ENCODE peak calls at places on chromosomes 2 and 18, in nine cellular contexts. One of them, this sample, is unnamed.

GRCh38 chr2:1752751-1753150 is 8.4 kb upstream of the PXDN start:
- DNase-seq in HT-29: no peak
- DNase-seq in activated T-cell treated with anti-CD3 and anti-CD28 coated beads for 48 hours: no peak
- DNase-seq in GM12878: no peak
- DNase-seq in activated T-helper 9 cell treated with anti-CD3 and anti-CD28 coated beads, Interleukin-2, amount 50 U/mL, for 16 hours: no peak
- DNase-seq in fibroblast of lung: no peak
- DNase-seq in amniotic stem cell: no peak
- DNase-seq in ELF-1: no peak
- DNase-seq in endothelial cell of umbilical vein: no peak
- DNase-seq in this sample: no peak

GRCh38 chr2:158297606-158298005 is 158.9 kb downstream of the CCDC148 start:
- DNase-seq in endothelial cell of umbilical vein: no peak
- DNase-seq in ELF-1: no peak
- DNase-seq in HT-29: no peak
- DNase-seq in GM12878: no peak
- DNase-seq in activated T-helper 9 cell treated with anti-CD3 and anti-CD28 coated beads, Interleukin-2, amount 50 U/mL, for 16 hours: no peak
- DNase-seq in fibroblast of lung: peak
- DNase-seq in amniotic stem cell: no peak
- DNase-seq in activated T-cell treated with anti-CD3 and anti-CD28 coated beads for 48 hours: no peak
- DNase-seq in this sample: no peak

GRCh38 chr2:143034292-143035074 is 94.7 kb upstream of the ARHGAP15 start:
- DNase-seq in activated T-helper 9 cell treated with anti-CD3 and anti-CD28 coated beads, Interleukin-2, amount 50 U/mL, for 16 hours: peak
- DNase-seq in HT-29: peak
- DNase-seq in GM12878: peak
- DNase-seq in activated T-cell treated with anti-CD3 and anti-CD28 coated beads for 48 hours: peak
- DNase-seq in endothelial cell of umbilical vein: peak
- DNase-seq in ELF-1: peak
- DNase-seq in fibroblast of lung: peak
- DNase-seq in amniotic stem cell: peak
- DNase-seq in this sample: peak

GRCh38 chr18:72867721-72868665 is at the start of gene NETO1:
- DNase-seq in GM12878: no peak
- DNase-seq in activated T-helper 9 cell treated with anti-CD3 and anti-CD28 coated beads, Interleukin-2, amount 50 U/mL, for 16 hours: no peak
- DNase-seq in amniotic stem cell: no peak
- DNase-seq in ELF-1: peak
- DNase-seq in endothelial cell of umbilical vein: no peak
- DNase-seq in HT-29: no peak
- DNase-seq in fibroblast of lung: no peak
- DNase-seq in activated T-cell treated with anti-CD3 and anti-CD28 coated beads for 48 hours: no peak
- DNase-seq in this sample: peak

GRCh38 chr2:106575955-106576354 is 88.8 kb downstream of the CD8B2 start:
- DNase-seq in ELF-1: peak
- DNase-seq in GM12878: no peak
- DNase-seq in activated T-cell treated with anti-CD3 and anti-CD28 coated beads for 48 hours: no peak
- DNase-seq in amniotic stem cell: no peak
- DNase-seq in fibroblast of lung: peak
- DNase-seq in activated T-helper 9 cell treated with anti-CD3 and anti-CD28 coated beads, Interleukin-2, amount 50 U/mL, for 16 hours: no peak
- DNase-seq in HT-29: no peak
- DNase-seq in endothelial cell of umbilical vein: no peak
- DNase-seq in this sample: peak

GRCh38 chr2:227890495-227891079 is 19.2 kb downstream of the DAW1 start:
- DNase-seq in fibroblast of lung: peak
- DNase-seq in activated T-helper 9 cell treated with anti-CD3 and anti-CD28 coated beads, Interleukin-2, amount 50 U/mL, for 16 hours: no peak
- DNase-seq in activated T-cell treated with anti-CD3 and anti-CD28 coated beads for 48 hours: no peak
- DNase-seq in ELF-1: no peak
- DNase-seq in HT-29: peak
- DNase-seq in amniotic stem cell: peak
- DNase-seq in endothelial cell of umbilical vein: peak
- DNase-seq in GM12878: peak
- DNase-seq in this sample: peak

GRCh38 chr2:160408205-160408561 is 85.4 kb downstream of the RBMS1 start:
- DNase-seq in GM12878: no peak
- DNase-seq in amniotic stem cell: no peak
- DNase-seq in endothelial cell of umbilical vein: peak
- DNase-seq in fibroblast of lung: no peak
- DNase-seq in activated T-helper 9 cell treated with anti-CD3 and anti-CD28 coated beads, Interleukin-2, amount 50 U/mL, for 16 hours: no peak
- DNase-seq in HT-29: no peak
- DNase-seq in ELF-1: no peak
- DNase-seq in activated T-cell treated with anti-CD3 and anti-CD28 coated beads for 48 hours: no peak
- DNase-seq in this sample: no peak

GRCh38 chr2:172285010-172285621 is 142.3 kb upstream of the ITGA6 start:
- DNase-seq in fibroblast of lung: peak
- DNase-seq in amniotic stem cell: no peak
- DNase-seq in activated T-helper 9 cell treated with anti-CD3 and anti-CD28 coated beads, Interleukin-2, amount 50 U/mL, for 16 hours: no peak
- DNase-seq in GM12878: no peak
- DNase-seq in ELF-1: peak
- DNase-seq in endothelial cell of umbilical vein: peak
- DNase-seq in HT-29: no peak
- DNase-seq in activated T-cell treated with anti-CD3 and anti-CD28 coated beads for 48 hours: no peak
- DNase-seq in this sample: peak

GRCh38 chr2:53622141-53622540 is 145.5 kb upstream of the CHAC2 start:
- DNase-seq in GM12878: no peak
- DNase-seq in amniotic stem cell: no peak
- DNase-seq in activated T-cell treated with anti-CD3 and anti-CD28 coated beads for 48 hours: no peak
- DNase-seq in fibroblast of lung: no peak
- DNase-seq in HT-29: no peak
- DNase-seq in activated T-helper 9 cell treated with anti-CD3 and anti-CD28 coated beads, Interleukin-2, amount 50 U/mL, for 16 hours: no peak
- DNase-seq in endothelial cell of umbilical vein: no peak
- DNase-seq in ELF-1: no peak
- DNase-seq in this sample: no peak

GRCh38 chr18:48952287-48953095 is 1.7 kb upstream of the SMAD7 start:
- DNase-seq in activated T-helper 9 cell treated with anti-CD3 and anti-CD28 coated beads, Interleukin-2, amount 50 U/mL, for 16 hours: peak
- DNase-seq in HT-29: peak
- DNase-seq in activated T-cell treated with anti-CD3 and anti-CD28 coated beads for 48 hours: peak
- DNase-seq in endothelial cell of umbilical vein: peak
- DNase-seq in ELF-1: peak
- DNase-seq in fibroblast of lung: peak
- DNase-seq in GM12878: no peak
- DNase-seq in amniotic stem cell: peak
- DNase-seq in this sample: peak

GRCh38 chr18:58581265-58581664 is 47.6 kb downstream of the ALPK2 start:
- DNase-seq in GM12878: no peak
- DNase-seq in endothelial cell of umbilical vein: no peak
- DNase-seq in fibroblast of lung: peak
- DNase-seq in activated T-helper 9 cell treated with anti-CD3 and anti-CD28 coated beads, Interleukin-2, amount 50 U/mL, for 16 hours: no peak
- DNase-seq in HT-29: no peak
- DNase-seq in amniotic stem cell: peak
- DNase-seq in activated T-cell treated with anti-CD3 and anti-CD28 coated beads for 48 hours: no peak
- DNase-seq in ELF-1: peak
- DNase-seq in this sample: peak

GRCh38 chr18:50697509-50697908 is 122.3 kb downstream of the MRO start:
- DNase-seq in activated T-helper 9 cell treated with anti-CD3 and anti-CD28 coated beads, Interleukin-2, amount 50 U/mL, for 16 hours: no peak
- DNase-seq in fibroblast of lung: no peak
- DNase-seq in HT-29: no peak
- DNase-seq in GM12878: no peak
- DNase-seq in endothelial cell of umbilical vein: no peak
- DNase-seq in ELF-1: no peak
- DNase-seq in amniotic stem cell: no peak
- DNase-seq in activated T-cell treated with anti-CD3 and anti-CD28 coated beads for 48 hours: no peak
- DNase-seq in this sample: no peak

GRCh38 chr2:149080104-149080503 is 41.6 kb downstream of the LYPD6B start:
- DNase-seq in fibroblast of lung: no peak
- DNase-seq in endothelial cell of umbilical vein: no peak
- DNase-seq in HT-29: no peak
- DNase-seq in ELF-1: no peak
- DNase-seq in activated T-helper 9 cell treated with anti-CD3 and anti-CD28 coated beads, Interleukin-2, amount 50 U/mL, for 16 hours: no peak
- DNase-seq in amniotic stem cell: no peak
- DNase-seq in activated T-cell treated with anti-CD3 and anti-CD28 coated beads for 48 hours: no peak
- DNase-seq in GM12878: no peak
- DNase-seq in this sample: no peak

GRCh38 chr2:105518897-105519296 is 120.0 kb upstream of the FHL2 start:
- DNase-seq in activated T-cell treated with anti-CD3 and anti-CD28 coated beads for 48 hours: no peak
- DNase-seq in ELF-1: no peak
- DNase-seq in fibroblast of lung: peak
- DNase-seq in endothelial cell of umbilical vein: no peak
- DNase-seq in HT-29: peak
- DNase-seq in GM12878: no peak
- DNase-seq in activated T-helper 9 cell treated with anti-CD3 and anti-CD28 coated beads, Interleukin-2, amount 50 U/mL, for 16 hours: no peak
- DNase-seq in amniotic stem cell: no peak
- DNase-seq in this sample: no peak

GRCh38 chr2:46351388-46352141 is 54.4 kb downstream of the EPAS1 start:
- DNase-seq in GM12878: no peak
- DNase-seq in activated T-helper 9 cell treated with anti-CD3 and anti-CD28 coated beads, Interleukin-2, amount 50 U/mL, for 16 hours: peak
- DNase-seq in amniotic stem cell: no peak
- DNase-seq in HT-29: no peak
- DNase-seq in ELF-1: no peak
- DNase-seq in fibroblast of lung: no peak
- DNase-seq in endothelial cell of umbilical vein: peak
- DNase-seq in activated T-cell treated with anti-CD3 and anti-CD28 coated beads for 48 hours: peak
- DNase-seq in this sample: peak

GRCh38 chr2:37829202-37829601 is 95.9 kb upstream of the RMDN2 start:
- DNase-seq in endothelial cell of umbilical vein: peak
- DNase-seq in amniotic stem cell: peak
- DNase-seq in HT-29: no peak
- DNase-seq in activated T-helper 9 cell treated with anti-CD3 and anti-CD28 coated beads, Interleukin-2, amount 50 U/mL, for 16 hours: no peak
- DNase-seq in GM12878: no peak
- DNase-seq in ELF-1: no peak
- DNase-seq in fibroblast of lung: peak
- DNase-seq in activated T-cell treated with anti-CD3 and anti-CD28 coated beads for 48 hours: no peak
- DNase-seq in this sample: no peak

GRCh38 chr18:46040747-46041104 is 31.3 kb downstream of the PSTPIP2 start:
- DNase-seq in fibroblast of lung: no peak
- DNase-seq in endothelial cell of umbilical vein: no peak
- DNase-seq in activated T-helper 9 cell treated with anti-CD3 and anti-CD28 coated beads, Interleukin-2, amount 50 U/mL, for 16 hours: no peak
- DNase-seq in amniotic stem cell: no peak
- DNase-seq in activated T-cell treated with anti-CD3 and anti-CD28 coated beads for 48 hours: no peak
- DNase-seq in GM12878: no peak
- DNase-seq in HT-29: no peak
- DNase-seq in ELF-1: no peak
- DNase-seq in this sample: no peak

GRCh38 chr2:143182649-143183048 is 53.4 kb downstream of the ARHGAP15 start:
- DNase-seq in activated T-helper 9 cell treated with anti-CD3 and anti-CD28 coated beads, Interleukin-2, amount 50 U/mL, for 16 hours: no peak
- DNase-seq in amniotic stem cell: no peak
- DNase-seq in endothelial cell of umbilical vein: no peak
- DNase-seq in HT-29: no peak
- DNase-seq in ELF-1: no peak
- DNase-seq in fibroblast of lung: no peak
- DNase-seq in GM12878: no peak
- DNase-seq in activated T-cell treated with anti-CD3 and anti-CD28 coated beads for 48 hours: no peak
- DNase-seq in this sample: no peak

GRCh38 chr2:164757934-164758695 is 83.5 kb downstream of the COBLL1 start:
- DNase-seq in activated T-helper 9 cell treated with anti-CD3 and anti-CD28 coated beads, Interleukin-2, amount 50 U/mL, for 16 hours: no peak
- DNase-seq in amniotic stem cell: no peak
- DNase-seq in activated T-cell treated with anti-CD3 and anti-CD28 coated beads for 48 hours: no peak
- DNase-seq in HT-29: peak
- DNase-seq in endothelial cell of umbilical vein: no peak
- DNase-seq in ELF-1: no peak
- DNase-seq in fibroblast of lung: peak
- DNase-seq in GM12878: no peak
- DNase-seq in this sample: no peak

GRCh38 chr2:107669335-107669734 is 157.4 kb upstream of the RGPD4 start:
- DNase-seq in amniotic stem cell: peak
- DNase-seq in activated T-cell treated with anti-CD3 and anti-CD28 coated beads for 48 hours: no peak
- DNase-seq in endothelial cell of umbilical vein: no peak
- DNase-seq in HT-29: no peak
- DNase-seq in activated T-helper 9 cell treated with anti-CD3 and anti-CD28 coated beads, Interleukin-2, amount 50 U/mL, for 16 hours: no peak
- DNase-seq in GM12878: no peak
- DNase-seq in fibroblast of lung: no peak
- DNase-seq in ELF-1: no peak
- DNase-seq in this sample: peak

GRCh38 chr2:70570041-70570661 is 16.5 kb upstream of the TGFA start:
- DNase-seq in amniotic stem cell: no peak
- DNase-seq in fibroblast of lung: no peak
- DNase-seq in activated T-cell treated with anti-CD3 and anti-CD28 coated beads for 48 hours: no peak
- DNase-seq in GM12878: no peak
- DNase-seq in activated T-helper 9 cell treated with anti-CD3 and anti-CD28 coated beads, Interleukin-2, amount 50 U/mL, for 16 hours: no peak
- DNase-seq in endothelial cell of umbilical vein: no peak
- DNase-seq in ELF-1: peak
- DNase-seq in HT-29: peak
- DNase-seq in this sample: peak

GRCh38 chr2:235106874-235107639 is 155.2 kb downstream of the SH3BP4 start:
- DNase-seq in activated T-cell treated with anti-CD3 and anti-CD28 coated beads for 48 hours: no peak
- DNase-seq in HT-29: peak
- DNase-seq in endothelial cell of umbilical vein: peak
- DNase-seq in fibroblast of lung: peak
- DNase-seq in ELF-1: peak
- DNase-seq in GM12878: no peak
- DNase-seq in amniotic stem cell: peak
- DNase-seq in activated T-helper 9 cell treated with anti-CD3 and anti-CD28 coated beads, Interleukin-2, amount 50 U/mL, for 16 hours: no peak
- DNase-seq in this sample: peak

GRCh38 chr2:201129044-201129505 is 13.1 kb downstream of the CFLAR start:
- DNase-seq in GM12878: no peak
- DNase-seq in endothelial cell of umbilical vein: peak
- DNase-seq in HT-29: peak
- DNase-seq in amniotic stem cell: no peak
- DNase-seq in fibroblast of lung: no peak
- DNase-seq in activated T-helper 9 cell treated with anti-CD3 and anti-CD28 coated beads, Interleukin-2, amount 50 U/mL, for 16 hours: no peak
- DNase-seq in activated T-cell treated with anti-CD3 and anti-CD28 coated beads for 48 hours: no peak
- DNase-seq in ELF-1: peak
- DNase-seq in this sample: no peak

GRCh38 chr2:172048996-172049503 is 36.3 kb upstream of the DLX1 start:
- DNase-seq in HT-29: no peak
- DNase-seq in GM12878: no peak
- DNase-seq in endothelial cell of umbilical vein: no peak
- DNase-seq in fibroblast of lung: no peak
- DNase-seq in amniotic stem cell: no peak
- DNase-seq in activated T-cell treated with anti-CD3 and anti-CD28 coated beads for 48 hours: no peak
- DNase-seq in ELF-1: no peak
- DNase-seq in activated T-helper 9 cell treated with anti-CD3 and anti-CD28 coated beads, Interleukin-2, amount 50 U/mL, for 16 hours: no peak
- DNase-seq in this sample: no peak

GRCh38 chr2:146068051-146068450 is 1548.1 kb upstream of the ZEB2 start:
- DNase-seq in activated T-cell treated with anti-CD3 and anti-CD28 coated beads for 48 hours: no peak
- DNase-seq in fibroblast of lung: peak
- DNase-seq in ELF-1: no peak
- DNase-seq in activated T-helper 9 cell treated with anti-CD3 and anti-CD28 coated beads, Interleukin-2, amount 50 U/mL, for 16 hours: no peak
- DNase-seq in endothelial cell of umbilical vein: no peak
- DNase-seq in HT-29: no peak
- DNase-seq in GM12878: no peak
- DNase-seq in amniotic stem cell: no peak
- DNase-seq in this sample: no peak

GRCh38 chr2:54212456-54212855 is 43.6 kb downstream of the TSPYL6 start:
- DNase-seq in activated T-helper 9 cell treated with anti-CD3 and anti-CD28 coated beads, Interleukin-2, amount 50 U/mL, for 16 hours: no peak
- DNase-seq in ELF-1: no peak
- DNase-seq in HT-29: no peak
- DNase-seq in amniotic stem cell: peak
- DNase-seq in endothelial cell of umbilical vein: no peak
- DNase-seq in activated T-cell treated with anti-CD3 and anti-CD28 coated beads for 48 hours: no peak
- DNase-seq in GM12878: no peak
- DNase-seq in fibroblast of lung: peak
- DNase-seq in this sample: no peak

GRCh38 chr18:7641813-7642212 is 74.7 kb downstream of the PTPRM start:
- DNase-seq in GM12878: no peak
- DNase-seq in ELF-1: no peak
- DNase-seq in endothelial cell of umbilical vein: no peak
- DNase-seq in activated T-helper 9 cell treated with anti-CD3 and anti-CD28 coated beads, Interleukin-2, amount 50 U/mL, for 16 hours: no peak
- DNase-seq in fibroblast of lung: no peak
- DNase-seq in amniotic stem cell: no peak
- DNase-seq in HT-29: no peak
- DNase-seq in activated T-cell treated with anti-CD3 and anti-CD28 coated beads for 48 hours: no peak
- DNase-seq in this sample: no peak

GRCh38 chr2:82023710-82024109 is 1719.2 kb upstream of the LRRTM1 start:
- DNase-seq in ELF-1: peak
- DNase-seq in activated T-cell treated with anti-CD3 and anti-CD28 coated beads for 48 hours: no peak
- DNase-seq in activated T-helper 9 cell treated with anti-CD3 and anti-CD28 coated beads, Interleukin-2, amount 50 U/mL, for 16 hours: no peak
- DNase-seq in endothelial cell of umbilical vein: no peak
- DNase-seq in amniotic stem cell: no peak
- DNase-seq in HT-29: no peak
- DNase-seq in GM12878: no peak
- DNase-seq in fibroblast of lung: no peak
- DNase-seq in this sample: peak

GRCh38 chr18:31102020-31102684 is at the start of gene DSC2:
- DNase-seq in activated T-helper 9 cell treated with anti-CD3 and anti-CD28 coated beads, Interleukin-2, amount 50 U/mL, for 16 hours: no peak
- DNase-seq in activated T-cell treated with anti-CD3 and anti-CD28 coated beads for 48 hours: no peak
- DNase-seq in GM12878: no peak
- DNase-seq in fibroblast of lung: no peak
- DNase-seq in endothelial cell of umbilical vein: no peak
- DNase-seq in amniotic stem cell: no peak
- DNase-seq in HT-29: peak
- DNase-seq in ELF-1: peak
- DNase-seq in this sample: peak

GRCh38 chr2:20425371-20425881 is 21.4 kb upstream of the RHOB start:
- DNase-seq in fibroblast of lung: peak
- DNase-seq in activated T-cell treated with anti-CD3 and anti-CD28 coated beads for 48 hours: no peak
- DNase-seq in GM12878: no peak
- DNase-seq in endothelial cell of umbilical vein: no peak
- DNase-seq in activated T-helper 9 cell treated with anti-CD3 and anti-CD28 coated beads, Interleukin-2, amount 50 U/mL, for 16 hours: no peak
- DNase-seq in ELF-1: no peak
- DNase-seq in HT-29: no peak
- DNase-seq in amniotic stem cell: no peak
- DNase-seq in this sample: no peak

GRCh38 chr2:74407682-74408081 is 13.7 kb downstream of the C2orf81 start:
- DNase-seq in activated T-helper 9 cell treated with anti-CD3 and anti-CD28 coated beads, Interleukin-2, amount 50 U/mL, for 16 hours: no peak
- DNase-seq in endothelial cell of umbilical vein: no peak
- DNase-seq in HT-29: no peak
- DNase-seq in amniotic stem cell: no peak
- DNase-seq in fibroblast of lung: no peak
- DNase-seq in GM12878: no peak
- DNase-seq in ELF-1: no peak
- DNase-seq in activated T-cell treated with anti-CD3 and anti-CD28 coated beads for 48 hours: no peak
- DNase-seq in this sample: no peak